ENCODE peak calls at places on chromosomes 11 and 22, in seven cellular contexts. One of them, this sample, is unnamed.

GRCh38 chr22:23237201-23237798 is 57.0 kb downstream of the BCR start:
- DNase-seq in NCI-H1930: no peak
- DNase-seq in OCI-LY7: no peak
- DNase-seq in C1 segment of cervical spinal cord: no peak
- DNase-seq in HEK293T: no peak
- DNase-seq in kidney tubule cell: no peak
- DNase-seq in A549: no peak
- DNase-seq in this sample: no peak

GRCh38 chr11:14860511-14860910 is 31.5 kb downstream of the CYP2R1 start:
- DNase-seq in NCI-H1930: no peak
- DNase-seq in OCI-LY7: no peak
- DNase-seq in C1 segment of cervical spinal cord: no peak
- DNase-seq in HEK293T: no peak
- DNase-seq in kidney tubule cell: no peak
- DNase-seq in A549: no peak
- DNase-seq in this sample: no peak

GRCh38 chr22:49849161-49850020 is 4.3 kb upstream of the ZBED4 start:
- DNase-seq in NCI-H1930: no peak
- DNase-seq in OCI-LY7: no peak
- DNase-seq in C1 segment of cervical spinal cord: no peak
- DNase-seq in HEK293T: no peak
- DNase-seq in kidney tubule cell: no peak
- DNase-seq in A549: no peak
- DNase-seq in this sample: no peak

GRCh38 chr22:46280999-46281623 is 13.3 kb downstream of the TTC38 start:
- DNase-seq in NCI-H1930: no peak
- DNase-seq in OCI-LY7: peak; percentile 33
- DNase-seq in C1 segment of cervical spinal cord: peak; percentile 44
- DNase-seq in HEK293T: no peak
- DNase-seq in kidney tubule cell: no peak
- DNase-seq in A549: no peak
- DNase-seq in this sample: no peak

GRCh38 chr22:49917997-49918910 is at the start of the genes ALG12 and CRELD2:
- DNase-seq in NCI-H1930: peak; percentile 96
- DNase-seq in OCI-LY7: peak; percentile 97
- DNase-seq in C1 segment of cervical spinal cord: peak; percentile 94
- DNase-seq in HEK293T: peak; percentile 99
- DNase-seq in kidney tubule cell: peak; percentile 97
- DNase-seq in A549: peak; percentile 94
- DNase-seq in this sample: peak; percentile 79

GRCh38 chr22:22392131-22392530 is 116.4 kb downstream of the ZNF280B start:
- DNase-seq in NCI-H1930: no peak
- DNase-seq in OCI-LY7: no peak
- DNase-seq in C1 segment of cervical spinal cord: no peak
- DNase-seq in HEK293T: no peak
- DNase-seq in kidney tubule cell: no peak
- DNase-seq in A549: no peak
- DNase-seq in this sample: no peak

GRCh38 chr11:73230931-73231330 is 12.8 kb downstream of the P2RY2 start:
- DNase-seq in NCI-H1930: no peak
- DNase-seq in OCI-LY7: no peak
- DNase-seq in C1 segment of cervical spinal cord: no peak
- DNase-seq in HEK293T: no peak
- DNase-seq in kidney tubule cell: no peak
- DNase-seq in A549: no peak
- DNase-seq in this sample: no peak

GRCh38 chr11:17415523-17416104 is 27.2 kb upstream of the KCNJ11 start:
- DNase-seq in NCI-H1930: no peak
- DNase-seq in OCI-LY7: no peak
- DNase-seq in C1 segment of cervical spinal cord: no peak
- DNase-seq in HEK293T: no peak
- DNase-seq in kidney tubule cell: no peak
- DNase-seq in A549: no peak
- DNase-seq in this sample: no peak

GRCh38 chr22:40394607-40395006 is 24.2 kb downstream of the SGSM3 start:
- DNase-seq in NCI-H1930: no peak
- DNase-seq in OCI-LY7: no peak
- DNase-seq in C1 segment of cervical spinal cord: no peak
- DNase-seq in HEK293T: no peak
- DNase-seq in kidney tubule cell: no peak
- DNase-seq in A549: no peak
- DNase-seq in this sample: no peak

GRCh38 chr11:118153516-118153915 is 893 bp upstream of the SCN4B start:
- DNase-seq in NCI-H1930: no peak
- DNase-seq in OCI-LY7: no peak
- DNase-seq in C1 segment of cervical spinal cord: no peak
- DNase-seq in HEK293T: no peak
- DNase-seq in kidney tubule cell: no peak
- DNase-seq in A549: no peak
- DNase-seq in this sample: no peak

GRCh38 chr11:75633409-75634011 is 35.3 kb downstream of the MAP6 start:
- DNase-seq in NCI-H1930: no peak
- DNase-seq in OCI-LY7: no peak
- DNase-seq in C1 segment of cervical spinal cord: no peak
- DNase-seq in HEK293T: no peak
- DNase-seq in kidney tubule cell: peak; percentile 12
- DNase-seq in A549: no peak
- DNase-seq in this sample: no peak

GRCh38 chr22:44094751-44095302 is 70.7 kb downstream of the PARVB start:
- DNase-seq in NCI-H1930: no peak
- DNase-seq in OCI-LY7: no peak
- DNase-seq in C1 segment of cervical spinal cord: no peak
- DNase-seq in HEK293T: no peak
- DNase-seq in kidney tubule cell: no peak
- DNase-seq in A549: no peak
- DNase-seq in this sample: no peak

GRCh38 chr22:24171822-24172221 is 9.5 kb upstream of the SUSD2 start:
- DNase-seq in NCI-H1930: no peak
- DNase-seq in OCI-LY7: no peak
- DNase-seq in C1 segment of cervical spinal cord: no peak
- DNase-seq in HEK293T: no peak
- DNase-seq in kidney tubule cell: no peak
- DNase-seq in A549: no peak
- DNase-seq in this sample: no peak

GRCh38 chr22:39496131-39496838 is 5.8 kb upstream of the MIEF1 start:
- DNase-seq in NCI-H1930: peak; percentile 56
- DNase-seq in OCI-LY7: peak; percentile 71
- DNase-seq in C1 segment of cervical spinal cord: peak; percentile 57
- DNase-seq in HEK293T: peak; percentile 81
- DNase-seq in kidney tubule cell: peak; percentile 64
- DNase-seq in A549: peak; percentile 69
- DNase-seq in this sample: no peak

GRCh38 chr11:88531776-88532175 is 194.2 kb upstream of the CTSC start:
- DNase-seq in NCI-H1930: no peak
- DNase-seq in OCI-LY7: no peak
- DNase-seq in C1 segment of cervical spinal cord: no peak
- DNase-seq in HEK293T: no peak
- DNase-seq in kidney tubule cell: no peak
- DNase-seq in A549: no peak
- DNase-seq in this sample: no peak

GRCh38 chr11:126281245-126281644 is 1.6 kb upstream of the TIRAP start:
- DNase-seq in NCI-H1930: no peak
- DNase-seq in OCI-LY7: no peak
- DNase-seq in C1 segment of cervical spinal cord: no peak
- DNase-seq in HEK293T: no peak
- DNase-seq in kidney tubule cell: no peak
- DNase-seq in A549: no peak
- DNase-seq in this sample: no peak

GRCh38 chr22:32518848-32519247 is 44.2 kb downstream of the FBXO7 start:
- DNase-seq in NCI-H1930: no peak
- DNase-seq in OCI-LY7: peak; percentile 37
- DNase-seq in C1 segment of cervical spinal cord: no peak
- DNase-seq in HEK293T: no peak
- DNase-seq in kidney tubule cell: no peak
- DNase-seq in A549: peak; percentile 25
- DNase-seq in this sample: no peak

GRCh38 chr11:108825381-108825780 is 160.5 kb downstream of the DDX10 start:
- DNase-seq in NCI-H1930: no peak
- DNase-seq in OCI-LY7: no peak
- DNase-seq in C1 segment of cervical spinal cord: no peak
- DNase-seq in HEK293T: no peak
- DNase-seq in kidney tubule cell: peak; percentile 12
- DNase-seq in A549: no peak
- DNase-seq in this sample: no peak

GRCh38 chr22:19638282-19639015 is 75.9 kb upstream of the SEPTIN5 start:
- DNase-seq in NCI-H1930: no peak
- DNase-seq in OCI-LY7: no peak
- DNase-seq in C1 segment of cervical spinal cord: no peak
- DNase-seq in HEK293T: no peak
- DNase-seq in kidney tubule cell: no peak
- DNase-seq in A549: no peak
- DNase-seq in this sample: no peak

GRCh38 chr11:30244255-30244654 is 13.4 kb downstream of the FSHB start:
- DNase-seq in NCI-H1930: no peak
- DNase-seq in OCI-LY7: no peak
- DNase-seq in C1 segment of cervical spinal cord: no peak
- DNase-seq in HEK293T: no peak
- DNase-seq in kidney tubule cell: peak; percentile 68
- DNase-seq in A549: peak; percentile 8
- DNase-seq in this sample: no peak

GRCh38 chr11:70367071-70367470 is 31.3 kb upstream of the CTTN start:
- DNase-seq in NCI-H1930: no peak
- DNase-seq in OCI-LY7: no peak
- DNase-seq in C1 segment of cervical spinal cord: no peak
- DNase-seq in HEK293T: no peak
- DNase-seq in kidney tubule cell: no peak
- DNase-seq in A549: no peak
- DNase-seq in this sample: no peak

GRCh38 chr11:126603486-126603885 is 248.0 kb downstream of the ST3GAL4 start:
- DNase-seq in NCI-H1930: no peak
- DNase-seq in OCI-LY7: peak; percentile 49
- DNase-seq in C1 segment of cervical spinal cord: no peak
- DNase-seq in HEK293T: no peak
- DNase-seq in kidney tubule cell: no peak
- DNase-seq in A549: no peak
- DNase-seq in this sample: no peak

GRCh38 chr22:49176956-49177355 is 650.7 kb downstream of the BRD1 start:
- DNase-seq in NCI-H1930: no peak
- DNase-seq in OCI-LY7: no peak
- DNase-seq in C1 segment of cervical spinal cord: no peak
- DNase-seq in HEK293T: no peak
- DNase-seq in kidney tubule cell: no peak
- DNase-seq in A549: no peak
- DNase-seq in this sample: no peak

GRCh38 chr11:19746081-19746480 is 33.4 kb downstream of the NAV2 start:
- DNase-seq in NCI-H1930: no peak
- DNase-seq in OCI-LY7: no peak
- DNase-seq in C1 segment of cervical spinal cord: no peak
- DNase-seq in HEK293T: no peak
- DNase-seq in kidney tubule cell: no peak
- DNase-seq in A549: no peak
- DNase-seq in this sample: no peak

GRCh38 chr22:36297568-36297967 is 44.6 kb downstream of the APOL1 start:
- DNase-seq in NCI-H1930: no peak
- DNase-seq in OCI-LY7: no peak
- DNase-seq in C1 segment of cervical spinal cord: no peak
- DNase-seq in HEK293T: no peak
- DNase-seq in kidney tubule cell: no peak
- DNase-seq in A549: no peak
- DNase-seq in this sample: no peak

GRCh38 chr22:27903805-27904473 is 15.1 kb downstream of the PITPNB start:
- DNase-seq in NCI-H1930: no peak
- DNase-seq in OCI-LY7: no peak
- DNase-seq in C1 segment of cervical spinal cord: no peak
- DNase-seq in HEK293T: no peak
- DNase-seq in kidney tubule cell: no peak
- DNase-seq in A549: no peak
- DNase-seq in this sample: no peak

GRCh38 chr11:67392182-67392715 is 463 bp downstream of the RAD9A start:
- DNase-seq in NCI-H1930: no peak
- DNase-seq in OCI-LY7: no peak
- DNase-seq in C1 segment of cervical spinal cord: no peak
- DNase-seq in HEK293T: no peak
- DNase-seq in kidney tubule cell: no peak
- DNase-seq in A549: no peak
- DNase-seq in this sample: no peak

GRCh38 chr11:119169272-119169719 is 771 bp downstream of the NLRX1 start:
- DNase-seq in NCI-H1930: no peak
- DNase-seq in OCI-LY7: peak; percentile 32
- DNase-seq in C1 segment of cervical spinal cord: no peak
- DNase-seq in HEK293T: peak; percentile 49
- DNase-seq in kidney tubule cell: peak; percentile 89
- DNase-seq in A549: peak; percentile 58
- DNase-seq in this sample: no peak

GRCh38 chr11:84865257-84865656 is 761.9 kb downstream of the DLG2 start:
- DNase-seq in NCI-H1930: no peak
- DNase-seq in OCI-LY7: no peak
- DNase-seq in C1 segment of cervical spinal cord: no peak
- DNase-seq in HEK293T: no peak
- DNase-seq in kidney tubule cell: peak; percentile 53
- DNase-seq in A549: no peak
- DNase-seq in this sample: no peak

GRCh38 chr11:133586903-133587517 is 54.7 kb upstream of the OPCML start:
- DNase-seq in NCI-H1930: no peak
- DNase-seq in OCI-LY7: no peak
- DNase-seq in C1 segment of cervical spinal cord: no peak
- DNase-seq in HEK293T: no peak
- DNase-seq in kidney tubule cell: no peak
- DNase-seq in A549: no peak
- DNase-seq in this sample: no peak

GRCh38 chr22:45448431-45448830 is 34.9 kb downstream of the RIBC2 start:
- DNase-seq in NCI-H1930: no peak
- DNase-seq in OCI-LY7: no peak
- DNase-seq in C1 segment of cervical spinal cord: no peak
- DNase-seq in HEK293T: no peak
- DNase-seq in kidney tubule cell: no peak
- DNase-seq in A549: no peak
- DNase-seq in this sample: no peak

GRCh38 chr11:86910592-86910991 is 44.6 kb downstream of the FZD4 start:
- DNase-seq in NCI-H1930: no peak
- DNase-seq in OCI-LY7: no peak
- DNase-seq in C1 segment of cervical spinal cord: no peak
- DNase-seq in HEK293T: no peak
- DNase-seq in kidney tubule cell: no peak
- DNase-seq in A549: peak; percentile 12
- DNase-seq in this sample: no peak

GRCh38 chr11:33598426-33599069 is 102.1 kb downstream of the C11orf91 start:
- DNase-seq in NCI-H1930: no peak
- DNase-seq in OCI-LY7: no peak
- DNase-seq in C1 segment of cervical spinal cord: no peak
- DNase-seq in HEK293T: no peak
- DNase-seq in kidney tubule cell: peak; percentile 15
- DNase-seq in A549: no peak
- DNase-seq in this sample: peak; percentile 36

GRCh38 chr22:19981961-19982920 is 34.4 kb downstream of the ARVCF start:
- DNase-seq in NCI-H1930: no peak
- DNase-seq in OCI-LY7: no peak
- DNase-seq in C1 segment of cervical spinal cord: no peak
- DNase-seq in HEK293T: no peak
- DNase-seq in kidney tubule cell: no peak
- DNase-seq in A549: no peak
- DNase-seq in this sample: no peak

GRCh38 chr11:82889133-82890001 is 10.9 kb downstream of the PRCP start:
- DNase-seq in NCI-H1930: no peak
- DNase-seq in OCI-LY7: peak; percentile 37
- DNase-seq in C1 segment of cervical spinal cord: no peak
- DNase-seq in HEK293T: no peak
- DNase-seq in kidney tubule cell: no peak
- DNase-seq in A549: no peak
- DNase-seq in this sample: no peak

GRCh38 chr11:96075532-96075959 is 151.6 kb upstream of the MTMR2 start:
- DNase-seq in NCI-H1930: no peak
- DNase-seq in OCI-LY7: no peak
- DNase-seq in C1 segment of cervical spinal cord: no peak
- DNase-seq in HEK293T: no peak
- DNase-seq in kidney tubule cell: peak; percentile 96
- DNase-seq in A549: no peak
- DNase-seq in this sample: no peak

GRCh38 chr11:1970956-1971355 is 23.8 kb downstream of the MRPL23 start:
- DNase-seq in NCI-H1930: no peak
- DNase-seq in OCI-LY7: no peak
- DNase-seq in C1 segment of cervical spinal cord: no peak
- DNase-seq in HEK293T: no peak
- DNase-seq in kidney tubule cell: no peak
- DNase-seq in A549: peak; percentile 0
- DNase-seq in this sample: no peak

GRCh38 chr11:16193897-16194381 is 162.4 kb downstream of the SOX6 start:
- DNase-seq in NCI-H1930: no peak
- DNase-seq in OCI-LY7: no peak
- DNase-seq in C1 segment of cervical spinal cord: no peak
- DNase-seq in HEK293T: no peak
- DNase-seq in kidney tubule cell: no peak
- DNase-seq in A549: no peak
- DNase-seq in this sample: no peak